ENCODE peak calls at places on chromosomes 16 and 17, in nine cellular contexts. U is RPMI7951; D is activated CD4-positive, alpha-beta T cell treated with anti-CD3 and anti-CD28 coated beads, Interleukin-2, amount 10 ng/mL, durations not matched to agents 24 days and 14 days; Q is BJ; N is activated T-cell treated with anti-CD3 and anti-CD28 coated beads, Interleukin-2, amount 50 U/mL, for 24 hours; H is activated gamma-delta T cell treated with anti-CD3 and anti-CD28 coated beads, Interleukin-2, amount 50 U/mL, for 16 hours; L is DMS79; Y is NCI-H187; S is AG10803. I is an unnamed sample.

GRCh38 chr16:77729951-77730350 is 7.6 kb downstream of the NUDT7 start:
- DNase-seq in U (no peak), D (no peak), Q (no peak), N (no peak), H (no peak), L (no peak), Y (no peak), S (no peak), I (no peak)

GRCh38 chr16:85437161-85438052 is 175.7 kb upstream of the GSE1 start:
- DNase-seq in U (no peak), D (no peak), Q (no peak), N (no peak), H (no peak), L (no peak), Y (no peak), S (no peak), I (no peak)

GRCh38 chr17:79836952-79837887 is 2.0 kb downstream of the CBX4 start:
- DNase-seq in U (peak; percentile 66), D (peak; percentile 84), Q (no peak), N (peak; percentile 66), H (peak; percentile 29), L (peak; percentile 11), Y (no peak), S (peak; percentile 65), I (no peak)

GRCh38 chr17:75681289-75681688 is 14.2 kb downstream of the SAP30BP start:
- DNase-seq in U (peak; percentile 64), D (no peak), Q (peak; percentile 71), N (no peak), H (no peak), L (no peak), Y (no peak), S (peak; percentile 52), I (no peak)

GRCh38 chr16:71885261-71885650 is 1.3 kb upstream of the ZNF821 start:
- DNase-seq in U (no peak), D (no peak), Q (no peak), N (no peak), H (no peak), L (no peak), Y (no peak), S (no peak), I (no peak)

GRCh38 chr17:62681061-62681938 is 53.8 kb downstream of the MRC2 start:
- DNase-seq in U (no peak), D (no peak), Q (no peak), N (no peak), H (no peak), L (no peak), Y (no peak), S (no peak), I (no peak)

GRCh38 chr17:29807520-29808361 is 122.3 kb downstream of the SSH2 start:
- DNase-seq in U (peak; percentile 60), D (peak; percentile 91), Q (no peak), N (peak; percentile 65), H (peak; percentile 65), L (no peak), Y (peak; percentile 28), S (peak; percentile 68), I (peak; percentile 53)

GRCh38 chr17:77287432-77288068 is 146.8 kb downstream of the SEC14L1 start:
- DNase-seq in U (peak; percentile 96), D (no peak), Q (peak; percentile 47), N (no peak), H (no peak), L (no peak), Y (peak; percentile 40), S (peak; percentile 84), I (no peak)

GRCh38 chr17:82551779-82552457 is 32.4 kb downstream of the FOXK2 start:
- DNase-seq in U (peak; percentile 47), D (peak; percentile 94), Q (no peak), N (peak; percentile 79), H (peak; percentile 62), L (peak; percentile 3), Y (peak; percentile 27), S (peak; percentile 78), I (peak; percentile 71)

GRCh38 chr16:67349172-67349571 is 22.6 kb downstream of the LRRC36 start:
- DNase-seq in U (peak; percentile 35), D (no peak), Q (no peak), N (no peak), H (no peak), L (no peak), Y (no peak), S (peak; percentile 33), I (no peak)

GRCh38 chr16:48271728-48272127 is 24.4 kb upstream of the ABCC11 start:
- DNase-seq in U (no peak), D (no peak), Q (no peak), N (no peak), H (no peak), L (no peak), Y (no peak), S (peak; percentile 18), I (no peak)

GRCh38 chr17:17058304-17058703 is 16.0 kb downstream of the MPRIP start:
- DNase-seq in U (no peak), D (no peak), Q (no peak), N (no peak), H (no peak), L (no peak), Y (no peak), S (no peak), I (no peak)

GRCh38 chr17:44345497-44346026 is 460 bp downstream of the GRN start:
- DNase-seq in U (peak; percentile 69), D (peak; percentile 81), Q (no peak), N (peak; percentile 65), H (no peak), L (peak; percentile 54), Y (no peak), S (peak; percentile 61), I (peak; percentile 28)

I was measured in central memory CD4-positive, alpha-beta T cell.